ENCODE peak calls at places on chromosomes 7 and 10, in ten cellular contexts. I, Z, L, Y, Q, B, A, D, N and F are unnamed samples. For H3K9me3, the result is how much of the 10 kb centered on the place peaks cover.

GRCh38 chr7:97218767-97219166 is 101.3 kb downstream of the SDHAF3 start:
- DNase-seq in Z (no peak), Q (no peak), Y (no peak), A (no peak), D (no peak), B (no peak), I (no peak), N (no peak), L (no peak), F (no peak)

GRCh38 chr7:141992154-141992553 is 3.5 kb upstream of the MGAM start:
- DNase-seq in Y (no peak), I (no peak), B (no peak), Q (no peak), A (no peak), Z (no peak), D (no peak), N (no peak), L (no peak), F (no peak)

GRCh38 chr7:85186083-85186520 is 754 bp downstream of the SEMA3D start:
- DNase-seq in D (peak), L (no peak), Y (peak), B (no peak), A (peak), N (no peak), I (peak), Q (no peak), Z (peak), F (no peak)

GRCh38 chr7:95596183-95597135 is at the start of gene PDK4:
- DNase-seq in Q (peak), A (peak), D (peak), L (peak), B (no peak), I (peak), N (no peak), Z (peak), Y (peak), F (no peak)

GRCh38 chr10:97805096-97805879 is 33.5 kb upstream of the SFRP5 start:
- DNase-seq in D (no peak), L (no peak), Q (no peak), Z (no peak), N (no peak), Y (no peak), B (no peak), I (no peak), A (no peak), F (no peak)

GRCh38 chr7:89023146-89023545 is 227.6 kb upstream of the TEX47 start:
- DNase-seq in B (no peak), I (peak), Z (no peak), A (no peak), N (no peak), L (no peak), Y (no peak), Q (no peak), D (no peak), F (no peak)

GRCh38 chr7:55074008-55074499 is 55.2 kb downstream of the EGFR start:
- DNase-seq in D (no peak), L (no peak), A (peak), Z (peak), I (peak), B (peak), N (peak), Y (peak), Q (no peak), F (no peak)

GRCh38 chr10:127874966-127875765 is 17.6 kb downstream of the CLRN3 start:
- DNase-seq in Y (no peak), D (no peak), N (no peak), Z (no peak), I (no peak), L (no peak), B (no peak), Q (no peak), A (no peak), F (no peak)

GRCh38 chr10:29479081-29479917 is 155.5 kb downstream of the SVIL start:
- DNase-seq in L (no peak), B (no peak), Y (no peak), Q (no peak), Z (peak), D (no peak), A (peak), I (peak), N (no peak), F (no peak)

GRCh38 chr7:151993977-151994676 is 31.3 kb upstream of the GALNT11 start:
- DNase-seq in D (no peak), Y (no peak), N (no peak), I (peak), Q (no peak), A (no peak), B (no peak), L (no peak), Z (no peak), F (no peak)

GRCh38 chr10:4241724-4242345 is 456.8 kb upstream of the KLF6 start:
- DNase-seq in D (peak), I (peak), Y (no peak), L (peak), B (no peak), A (no peak), N (no peak), Z (peak), Q (no peak), F (no peak)

GRCh38 chr10:48444266-48444665 is 137.8 kb downstream of the MAPK8 start:
- DNase-seq in A (peak), I (peak), B (peak), Q (no peak), Z (no peak), Y (peak), N (no peak), D (peak), L (no peak), F (no peak)

GRCh38 chr7:150399861-150400778 is 21.0 kb downstream of the ZNF775 start:
- DNase-seq in Q (no peak), I (peak), L (no peak), N (no peak), Y (no peak), A (peak), Z (peak), B (no peak), D (no peak), F (peak)

GRCh38 chr10:30645340-30645827 is 15.8 kb upstream of the LYZL2 start:
- DNase-seq in D (peak), I (peak), B (no peak), Y (no peak), Q (no peak), N (peak), Z (peak), A (peak), L (peak), F (no peak)

GRCh38 chr10:21172774-21173432 is 275.8 kb upstream of the NEBL start:
- DNase-seq in Y (peak), D (no peak), N (no peak), L (peak), Q (no peak), Z (peak), A (peak), B (no peak), I (peak), F (no peak)

GRCh38 chr7:80002865-80003264 is 131.8 kb upstream of the GNAI1 start:
- DNase-seq in Z (no peak), Q (no peak), Y (no peak), D (no peak), A (no peak), N (no peak), L (no peak), I (no peak), B (no peak), F (no peak)

GRCh38 chr7:20089431-20089830 is 127.8 kb downstream of the MACC1 start:
- DNase-seq in D (no peak), B (no peak), Z (peak), Y (no peak), I (no peak), Q (no peak), L (no peak), A (no peak), N (no peak), F (no peak)

GRCh38 chr7:117582219-117582704 is 102.4 kb downstream of the CFTR start:
- DNase-seq in D (no peak), L (no peak), N (no peak), Q (no peak), B (no peak), A (peak), I (peak), Z (peak), Y (no peak), F (no peak)

GRCh38 chr10:9331583-9332008 is 1277.1 kb downstream of the GATA3 start:
- DNase-seq in L (no peak), B (peak), Z (peak), D (peak), N (peak), I (peak), Q (no peak), A (no peak), Y (no peak), F (no peak)

GRCh38 chr7:50393547-50394252 is 56.5 kb downstream of the FIGNL1 start:
- DNase-seq in I (no peak), B (no peak), L (no peak), D (no peak), N (peak), Z (no peak), A (no peak), Q (no peak), Y (no peak), F (no peak)

GRCh38 chr10:109089779-109090178 is 833.5 kb downstream of the XPNPEP1 start:
- DNase-seq in B (no peak), Y (no peak), D (peak), Q (no peak), Z (no peak), A (no peak), L (no peak), I (no peak), N (no peak), F (no peak)

GRCh38 chr10:74827045-74827441 is 643 bp downstream of the KAT6B start:
- DNase-seq in D (no peak), N (peak), I (no peak), A (no peak), Z (no peak), B (no peak), L (no peak), Y (no peak), Q (peak), F (no peak)

GRCh38 chr10:4982764-4983226 is 19.6 kb downstream of the AKR1C1 start:
- DNase-seq in I (peak), A (no peak), B (no peak), N (no peak), D (no peak), Q (no peak), L (no peak), Y (peak), Z (no peak), F (no peak)

GRCh38 chr7:159323359-159323758 is 178.7 kb upstream of the VIPR2 start:
- DNase-seq in I (no peak), Y (no peak), D (no peak), B (no peak), N (no peak), A (no peak), Z (no peak), Q (no peak), L (no peak), F (no peak)
- H3K9me3 ChIP-seq in I (under half), Y (under half), D (under half), B (under half), N (under half), A (under half), Z (under half), Q (under half), L (under half), F (under half)

GRCh38 chr10:64086083-64086772 is 565.0 kb downstream of the REEP3 start:
- DNase-seq in L (no peak), Z (no peak), Y (no peak), I (no peak), Q (no peak), A (no peak), N (no peak), D (no peak), B (no peak), F (no peak)
- H3K9me3 ChIP-seq in L (under half), Z (under half), Y (under half), I (under half), Q (under half), A (under half), N (under half), D (under half), B (under half), F (under half)

DNA sequence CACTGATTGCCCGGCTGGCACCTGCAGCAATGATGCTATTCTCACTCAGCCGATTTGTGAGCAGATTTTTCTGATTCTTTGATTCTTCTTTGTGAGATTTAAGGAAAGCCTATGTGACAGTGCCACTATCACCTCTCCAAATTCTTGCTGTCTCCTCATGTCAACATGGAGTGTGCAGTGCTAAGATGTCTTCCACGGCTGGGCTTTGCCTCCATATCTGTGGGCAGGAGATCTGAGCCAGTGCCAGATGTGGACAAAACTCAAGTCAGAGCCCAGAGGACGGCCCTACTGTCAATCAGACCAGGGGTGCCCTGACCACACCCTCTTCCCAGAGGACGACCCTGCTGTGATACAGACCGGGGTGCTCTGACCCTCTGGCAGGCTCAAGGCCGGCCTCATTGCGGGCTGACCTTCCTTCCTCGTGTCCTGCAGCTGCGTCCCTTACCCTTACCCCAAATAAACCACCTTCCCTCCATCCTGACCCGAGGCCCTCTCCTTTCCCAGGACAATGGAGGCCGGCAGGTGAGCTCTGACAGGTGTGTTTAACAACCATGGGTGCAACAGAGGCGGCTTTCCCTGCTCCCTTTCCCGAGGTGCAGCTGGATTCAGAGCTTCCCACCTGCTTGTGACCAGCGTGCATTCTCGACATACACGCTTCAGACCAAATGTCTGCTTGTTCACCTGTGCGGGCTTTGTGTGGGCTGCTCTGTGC is 221.4 kb downstream of the ADARB2 start:
- DNase-seq in D (no peak), A (no peak), Y (no peak), Q (no peak), Z (no peak), L (no peak), B (no peak), N (no peak), I (no peak), F (no peak)
- H3K9me3 ChIP-seq in D (under half), A (under half), Y (under half), Q (under half), Z (under half), L (under half), B (under half), N (under half), I (under half), F (under half)

GRCh38 chr7:36941359-36941758 is 217.1 kb upstream of the AOAH start:
- DNase-seq in N (no peak), A (no peak), L (no peak), Q (no peak), D (no peak), B (no peak), I (no peak), Y (no peak), Z (no peak), F (no peak)
- H3K9me3 ChIP-seq in N (half or more), A (under half), L (half or more), Q (under half), D (under half), B (under half), I (under half), Y (under half), Z (half or more), F (under half)

GRCh38 chr7:156167417-156167807 is 355.1 kb upstream of the SHH start:
- DNase-seq in Q (no peak), A (no peak), B (no peak), Z (no peak), Y (no peak), I (no peak), D (no peak), L (no peak), N (no peak), F (no peak)
- H3K9me3 ChIP-seq in Q (under half), A (under half), B (under half), Z (under half), Y (under half), I (under half), D (under half), L (under half), N (under half), F (under half)

GRCh38 chr7:135512135-135512887 is 2.4 kb upstream of the CNOT4 start:
- DNase-seq in Y (no peak), I (peak), A (no peak), D (peak), N (peak), Z (peak), Q (no peak), B (peak), L (no peak), F (no peak)
- H3K9me3 ChIP-seq in Y (under half), I (under half), A (under half), D (under half), N (under half), Z (under half), Q (under half), B (under half), L (under half), F (under half)

DNA sequence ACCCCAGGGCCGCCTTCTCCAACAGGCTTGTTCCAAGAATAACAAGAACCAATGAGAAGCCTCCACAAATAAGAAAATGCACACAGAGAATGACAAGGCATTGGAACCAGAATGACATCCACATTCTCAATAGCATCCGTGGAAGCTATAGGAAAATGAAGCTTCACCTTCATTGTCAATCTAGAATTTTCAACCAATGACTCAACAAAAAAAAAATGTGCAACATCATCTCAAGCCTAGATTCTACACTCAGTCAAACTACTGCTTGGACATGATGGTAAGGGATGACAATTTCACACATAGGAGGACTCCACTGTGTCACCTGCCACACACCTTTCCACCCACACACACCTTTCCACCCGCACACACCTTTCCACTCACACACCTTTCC is 50.3 kb upstream of the PPP2R2D start:
- DNase-seq in B (no peak), N (no peak), Z (peak), D (no peak), Y (no peak), Q (no peak), A (no peak), L (no peak), I (no peak), F (no peak)
- H3K9me3 ChIP-seq in B (under half), N (under half), Z (under half), D (under half), Y (under half), Q (under half), A (under half), L (under half), I (under half), F (under half)

GRCh38 chr10:7335977-7336376 is 74.9 kb downstream of the SFMBT2 start:
- DNase-seq in Z (no peak), N (no peak), L (no peak), Y (no peak), D (no peak), I (no peak), B (no peak), Q (no peak), A (no peak), F (no peak)
- H3K9me3 ChIP-seq in Z (under half), N (under half), L (under half), Y (under half), D (under half), I (under half), B (under half), Q (under half), A (under half), F (under half)

GRCh38 chr7:41084381-41084780 is 618.5 kb downstream of the INHBA start:
- DNase-seq in I (peak), N (no peak), B (no peak), Q (no peak), Z (no peak), Y (no peak), A (no peak), L (no peak), D (no peak), F (no peak)
- H3K9me3 ChIP-seq in I (under half), N (under half), B (under half), Q (under half), Z (under half), Y (under half), A (under half), L (under half), D (under half), F (under half)